ENCODE peak calls at places on chromosomes 12 and 14, in five cellular contexts. R, J, Y, X and A are unnamed samples.

GRCh38 chr12:84637926-84638325 is 274.7 kb downstream of the SLC6A15 start:
- DNase-seq in R (peak; percentile 45), J (no peak), Y (no peak), X (peak; percentile 34), A (no peak)

GRCh38 chr14:80664576-80664975 is 277.0 kb downstream of the CEP128 start:
- DNase-seq in R (peak; percentile 83), J (no peak), Y (no peak), X (no peak), A (no peak)

GRCh38 chr12:91978143-91978542 is 167.5 kb downstream of the BTG1 start:
- DNase-seq in R (peak; percentile 73), J (no peak), Y (no peak), X (peak; percentile 59), A (no peak)

GRCh38 chr12:18153826-18154225 is 63.8 kb upstream of the RERGL start:
- DNase-seq in R (no peak), J (no peak), Y (no peak), X (no peak), A (no peak)

GRCh38 chr14:101020971-101021370 is 117.4 kb upstream of the RTL1 start:
- DNase-seq in R (no peak), J (no peak), Y (no peak), X (no peak), A (peak; percentile 5)

GRCh38 chr12:123237646-123238329 is 4.6 kb downstream of the MTRFR start:
- DNase-seq in R (peak; percentile 64), J (peak; percentile 61), Y (peak; percentile 50), X (peak; percentile 77), A (peak; percentile 64)

GRCh38 chr12:48813464-48814312 is 4.6 kb upstream of the CACNB3 start:
- DNase-seq in R (peak; percentile 50), J (no peak), Y (no peak), X (peak; percentile 55), A (no peak)

GRCh38 chr14:29045237-29045636 is 278.6 kb downstream of the FOXG1 start:
- DNase-seq in R (no peak), J (no peak), Y (no peak), X (no peak), A (no peak)

GRCh38 chr14:25111061-25111601 is 61.2 kb upstream of the STXBP6 start:
- DNase-seq in R (peak; percentile 98), J (no peak), Y (peak; percentile 36), X (peak; percentile 75), A (no peak)

GRCh38 chr14:52876806-52877205 is 74.0 kb downstream of the FERMT2 start:
- DNase-seq in R (no peak), J (no peak), Y (no peak), X (no peak), A (no peak)

GRCh38 chr12:45577844-45578399 is 151.6 kb upstream of the ARID2 start:
- DNase-seq in R (no peak), J (no peak), Y (no peak), X (no peak), A (no peak)

GRCh38 chr12:40646456-40646855 is 45.8 kb upstream of the CNTN1 start:
- DNase-seq in R (no peak), J (no peak), Y (no peak), X (no peak), A (no peak)

GRCh38 chr14:38098074-38098846 is 109.4 kb upstream of the SSTR1 start:
- DNase-seq in R (peak; percentile 95), J (no peak), Y (no peak), X (peak; percentile 77), A (no peak)

GRCh38 chr12:3141339-3142321 is 64.5 kb downstream of the TSPAN9 start:
- DNase-seq in R (no peak), J (no peak), Y (no peak), X (no peak), A (no peak)

GRCh38 chr12:121217761-121218160 is 7.8 kb downstream of the P2RX4 start:
- DNase-seq in R (no peak), J (no peak), Y (no peak), X (no peak), A (no peak)

GRCh38 chr12:54701940-54702592 is 53.9 kb upstream of the DCD start:
- DNase-seq in R (peak; percentile 41), J (peak; percentile 62), Y (no peak), X (peak; percentile 58), A (no peak)

GRCh38 chr14:59301354-59301753 is 112.9 kb downstream of the DAAM1 start:
- DNase-seq in R (no peak), J (no peak), Y (no peak), X (no peak), A (no peak)

GRCh38 chr14:104633276-104633861 is 28.8 kb upstream of the TMEM179 start:
- DNase-seq in R (no peak), J (no peak), Y (no peak), X (no peak), A (no peak)

GRCh38 chr12:90238872-90239271 is 530.2 kb upstream of the ATP2B1 start:
- DNase-seq in R (no peak), J (no peak), Y (no peak), X (no peak), A (no peak)

GRCh38 chr12:23648546-23648945 is 300.9 kb downstream of the SOX5 start:
- DNase-seq in R (no peak), J (no peak), Y (no peak), X (no peak), A (no peak)

GRCh38 chr12:30533518-30533917 is 162.2 kb downstream of the IPO8 start:
- DNase-seq in R (peak; percentile 1), J (no peak), Y (no peak), X (peak; percentile 19), A (no peak)

GRCh38 chr12:69022674-69023073 is 89.7 kb upstream of the CPM start:
- DNase-seq in R (peak; percentile 25), J (no peak), Y (no peak), X (no peak), A (no peak)

GRCh38 chr12:27304856-27305255 is 27.8 kb upstream of the BMAL2 start:
- DNase-seq in R (no peak), J (no peak), Y (no peak), X (no peak), A (no peak)

GRCh38 chr12:60263146-60263545 is 667.3 kb downstream of the SLC16A7 start:
- DNase-seq in R (no peak), J (no peak), Y (no peak), X (peak; percentile 19), A (no peak)

DNA sequence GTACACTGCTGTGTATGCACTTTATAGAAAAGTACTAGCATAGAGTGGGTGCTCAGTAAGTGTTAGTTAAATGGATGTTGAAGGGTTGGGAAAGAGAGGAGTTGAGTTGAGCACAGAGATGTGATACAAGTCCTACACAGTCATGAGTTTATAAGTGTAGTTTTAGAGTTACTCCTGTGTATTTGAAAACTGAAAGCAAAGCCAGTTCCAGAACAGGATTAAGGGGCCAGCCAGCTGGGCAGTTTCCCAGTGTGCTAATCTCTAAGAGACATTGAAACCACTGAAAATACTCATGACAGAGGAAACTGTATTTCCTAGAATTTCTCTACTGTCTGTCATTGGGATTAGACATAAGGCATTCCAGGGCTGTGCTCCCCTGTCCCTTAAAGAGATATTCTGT is 101.0 kb downstream of the DERA start:
- DNase-seq in R (peak; percentile 61), J (no peak), Y (peak; percentile 53), X (peak; percentile 58), A (peak; percentile 63)
- H3K27ac ChIP-seq in R (no peak overlapping the region), J (no peak overlapping the region), Y (peak overlapping the region; percentile 21), X (no peak overlapping the region), A (peak overlapping the region; percentile 26)

GRCh38 chr12:6938353-6939186 is 5.0 kb upstream of the RNU7-1 start:
- DNase-seq in R (no peak), J (no peak), Y (no peak), X (no peak), A (no peak)
- H3K4me1 ChIP-seq in R (peaks cover 8% of the 10 kb centered on the region), J (peaks cover 8% of the 10 kb centered on the region), Y (peaks cover 76% of the 10 kb centered on the region), X (peaks cover 19% of the 10 kb centered on the region), A (peaks cover 91% of the 10 kb centered on the region)

GRCh38 chr14:61470261-61470953 is 149.0 kb downstream of the PRKCH start:
- DNase-seq in R (peak; percentile 98), J (no peak), Y (peak; percentile 68), X (peak; percentile 99), A (peak; percentile 48)

GRCh38 chr14:61471297-61471980 is 150.1 kb downstream of the PRKCH start:
- DNase-seq in R (no peak), J (no peak), Y (no peak), X (no peak), A (no peak)

GRCh38 chr14:61469771-61470170 is 148.4 kb downstream of the PRKCH start:
- DNase-seq in R (no peak), J (no peak), Y (no peak), X (no peak), A (no peak)

GRCh38 chr14:61472025-61472672 is 150.8 kb downstream of the PRKCH start:
- DNase-seq in R (peak; percentile 99), J (peak; percentile 54), Y (peak; percentile 56), X (peak; percentile 98), A (peak; percentile 56)

GRCh38 chr14:61470954-61471279 is 149.5 kb downstream of the PRKCH start:
- DNase-seq in R (no peak), J (no peak), Y (no peak), X (no peak), A (no peak)
- H3K27ac ChIP-seq in R (peak overlapping the region; percentile 96), J (peak overlapping the region; percentile 67), Y (peak overlapping the region; percentile 79), X (peak overlapping the region; percentile 89), A (peak overlapping the region; percentile 90)

GRCh38 chr12:11812558-11813421 is 163.3 kb downstream of the ETV6 start:
- DNase-seq in R (peak; percentile 27), J (peak; percentile 33), Y (peak; percentile 65), X (no peak), A (no peak)

GRCh38 chr12:11813422-11813813 is 163.9 kb downstream of the ETV6 start:
- DNase-seq in R (no peak), J (peak; percentile 18), Y (no peak), X (no peak), A (no peak)

GRCh38 chr12:11810962-11811361 is 161.5 kb downstream of the ETV6 start:
- DNase-seq in R (no peak), J (no peak), Y (no peak), X (no peak), A (no peak)

GRCh38 chr12:11807453-11807852 is 158.0 kb downstream of the ETV6 start:
- DNase-seq in R (no peak), J (no peak), Y (no peak), X (no peak), A (no peak)

GRCh38 chr12:11810160-11810559 is 160.7 kb downstream of the ETV6 start:
- DNase-seq in R (no peak), J (no peak), Y (no peak), X (no peak), A (no peak)
- H3K4me1 ChIP-seq in R (peaks cover 18% of the 10 kb centered on the region), J (peaks cover 36% of the 10 kb centered on the region), Y (peaks cover 47% of the 10 kb centered on the region), X (peaks cover 13% of the 10 kb centered on the region), A (peaks cover 48% of the 10 kb centered on the region)